ENCODE peak calls at places on chromosomes 6 and 20, in ten cellular contexts. One of them, this sample, is unnamed.

GRCh38 chr6:137690721-137691120 is 176.3 kb upstream of the TNFAIP3 start:
- DNase-seq in right lobe of liver: no peak
- DNase-seq in non-pigmented ciliary epithelial cell: no peak
- DNase-seq in stimulated activated CD4-positive, alpha-beta T cell treated with anti-CD3 and anti-CD28 coated beads, Interleukin-2, amount 100 ng/mL, for 48 hours: no peak
- DNase-seq in Right ventricle myocardium superior: no peak
- DNase-seq in fibroblast of pulmonary artery: no peak
- DNase-seq in stimulated activated CD8-positive, alpha-beta memory T cell treated with anti-CD3 and anti-CD28 coated beads, Interleukin-15, amount 100 ng/mL, for 4 hours: no peak
- DNase-seq in HFF-Myc: no peak
- DNase-seq in globus pallidus: no peak
- DNase-seq in substantia nigra: no peak
- DNase-seq in this sample: no peak

GRCh38 chr6:143555582-143555981 is 44.1 kb upstream of the FUCA2 start:
- DNase-seq in stimulated activated CD4-positive, alpha-beta T cell treated with anti-CD3 and anti-CD28 coated beads, Interleukin-2, amount 100 ng/mL, for 48 hours: no peak
- DNase-seq in stimulated activated CD8-positive, alpha-beta memory T cell treated with anti-CD3 and anti-CD28 coated beads, Interleukin-15, amount 100 ng/mL, for 4 hours: no peak
- DNase-seq in HFF-Myc: no peak
- DNase-seq in globus pallidus: no peak
- DNase-seq in substantia nigra: no peak
- DNase-seq in non-pigmented ciliary epithelial cell: no peak
- DNase-seq in right lobe of liver: no peak
- DNase-seq in Right ventricle myocardium superior: no peak
- DNase-seq in fibroblast of pulmonary artery: no peak
- DNase-seq in this sample: no peak

GRCh38 chr6:116268589-116269293 is 11.0 kb downstream of the TSPYL1 start:
- DNase-seq in fibroblast of pulmonary artery: peak
- DNase-seq in stimulated activated CD8-positive, alpha-beta memory T cell treated with anti-CD3 and anti-CD28 coated beads, Interleukin-15, amount 100 ng/mL, for 4 hours: no peak
- DNase-seq in non-pigmented ciliary epithelial cell: peak
- DNase-seq in right lobe of liver: no peak
- DNase-seq in globus pallidus: peak
- DNase-seq in Right ventricle myocardium superior: no peak
- DNase-seq in substantia nigra: no peak
- DNase-seq in HFF-Myc: peak
- DNase-seq in stimulated activated CD4-positive, alpha-beta T cell treated with anti-CD3 and anti-CD28 coated beads, Interleukin-2, amount 100 ng/mL, for 48 hours: no peak
- DNase-seq in this sample: peak

GRCh38 chr6:166972101-166972500 is 15.8 kb upstream of the RNASET2 start:
- DNase-seq in HFF-Myc: no peak
- DNase-seq in globus pallidus: no peak
- DNase-seq in right lobe of liver: no peak
- DNase-seq in substantia nigra: no peak
- DNase-seq in non-pigmented ciliary epithelial cell: no peak
- DNase-seq in Right ventricle myocardium superior: no peak
- DNase-seq in stimulated activated CD4-positive, alpha-beta T cell treated with anti-CD3 and anti-CD28 coated beads, Interleukin-2, amount 100 ng/mL, for 48 hours: no peak
- DNase-seq in fibroblast of pulmonary artery: no peak
- DNase-seq in stimulated activated CD8-positive, alpha-beta memory T cell treated with anti-CD3 and anti-CD28 coated beads, Interleukin-15, amount 100 ng/mL, for 4 hours: no peak
- DNase-seq in this sample: no peak

GRCh38 chr6:138956244-138956924 is 31.7 kb downstream of the REPS1 start:
- DNase-seq in stimulated activated CD8-positive, alpha-beta memory T cell treated with anti-CD3 and anti-CD28 coated beads, Interleukin-15, amount 100 ng/mL, for 4 hours: no peak
- DNase-seq in fibroblast of pulmonary artery: no peak
- DNase-seq in non-pigmented ciliary epithelial cell: no peak
- DNase-seq in globus pallidus: no peak
- DNase-seq in right lobe of liver: no peak
- DNase-seq in Right ventricle myocardium superior: no peak
- DNase-seq in stimulated activated CD4-positive, alpha-beta T cell treated with anti-CD3 and anti-CD28 coated beads, Interleukin-2, amount 100 ng/mL, for 48 hours: no peak
- DNase-seq in substantia nigra: no peak
- DNase-seq in HFF-Myc: no peak
- DNase-seq in this sample: no peak

GRCh38 chr20:42138711-42139110 is 520.5 kb upstream of the CHD6 start:
- DNase-seq in stimulated activated CD8-positive, alpha-beta memory T cell treated with anti-CD3 and anti-CD28 coated beads, Interleukin-15, amount 100 ng/mL, for 4 hours: no peak
- DNase-seq in Right ventricle myocardium superior: no peak
- DNase-seq in fibroblast of pulmonary artery: no peak
- DNase-seq in right lobe of liver: no peak
- DNase-seq in substantia nigra: no peak
- DNase-seq in HFF-Myc: no peak
- DNase-seq in globus pallidus: peak
- DNase-seq in stimulated activated CD4-positive, alpha-beta T cell treated with anti-CD3 and anti-CD28 coated beads, Interleukin-2, amount 100 ng/mL, for 48 hours: no peak
- DNase-seq in non-pigmented ciliary epithelial cell: no peak
- DNase-seq in this sample: no peak

GRCh38 chr20:63151554-63152321 is 64.2 kb downstream of the YTHDF1 start:
- DNase-seq in right lobe of liver: no peak
- DNase-seq in fibroblast of pulmonary artery: no peak
- DNase-seq in stimulated activated CD8-positive, alpha-beta memory T cell treated with anti-CD3 and anti-CD28 coated beads, Interleukin-15, amount 100 ng/mL, for 4 hours: no peak
- DNase-seq in non-pigmented ciliary epithelial cell: no peak
- DNase-seq in HFF-Myc: no peak
- DNase-seq in Right ventricle myocardium superior: peak
- DNase-seq in substantia nigra: no peak
- DNase-seq in globus pallidus: no peak
- DNase-seq in stimulated activated CD4-positive, alpha-beta T cell treated with anti-CD3 and anti-CD28 coated beads, Interleukin-2, amount 100 ng/mL, for 48 hours: no peak
- DNase-seq in this sample: peak

GRCh38 chr6:128357391-128358110 is 162.8 kb downstream of the PTPRK start:
- DNase-seq in substantia nigra: no peak
- DNase-seq in HFF-Myc: no peak
- DNase-seq in non-pigmented ciliary epithelial cell: no peak
- DNase-seq in right lobe of liver: no peak
- DNase-seq in stimulated activated CD8-positive, alpha-beta memory T cell treated with anti-CD3 and anti-CD28 coated beads, Interleukin-15, amount 100 ng/mL, for 4 hours: no peak
- DNase-seq in stimulated activated CD4-positive, alpha-beta T cell treated with anti-CD3 and anti-CD28 coated beads, Interleukin-2, amount 100 ng/mL, for 48 hours: no peak
- DNase-seq in globus pallidus: no peak
- DNase-seq in Right ventricle myocardium superior: no peak
- DNase-seq in fibroblast of pulmonary artery: no peak
- DNase-seq in this sample: no peak

GRCh38 chr20:20743511-20744169 is 31.2 kb upstream of the RALGAPA2 start:
- DNase-seq in Right ventricle myocardium superior: peak
- DNase-seq in globus pallidus: peak
- DNase-seq in non-pigmented ciliary epithelial cell: no peak
- DNase-seq in stimulated activated CD8-positive, alpha-beta memory T cell treated with anti-CD3 and anti-CD28 coated beads, Interleukin-15, amount 100 ng/mL, for 4 hours: no peak
- DNase-seq in stimulated activated CD4-positive, alpha-beta T cell treated with anti-CD3 and anti-CD28 coated beads, Interleukin-2, amount 100 ng/mL, for 48 hours: no peak
- DNase-seq in right lobe of liver: peak
- DNase-seq in HFF-Myc: no peak
- DNase-seq in substantia nigra: peak
- DNase-seq in fibroblast of pulmonary artery: peak
- DNase-seq in this sample: no peak

GRCh38 chr6:8392569-8392968 is 42.8 kb downstream of the SLC35B3 start:
- DNase-seq in non-pigmented ciliary epithelial cell: no peak
- DNase-seq in right lobe of liver: no peak
- DNase-seq in globus pallidus: no peak
- DNase-seq in stimulated activated CD4-positive, alpha-beta T cell treated with anti-CD3 and anti-CD28 coated beads, Interleukin-2, amount 100 ng/mL, for 48 hours: no peak
- DNase-seq in stimulated activated CD8-positive, alpha-beta memory T cell treated with anti-CD3 and anti-CD28 coated beads, Interleukin-15, amount 100 ng/mL, for 4 hours: no peak
- DNase-seq in fibroblast of pulmonary artery: no peak
- DNase-seq in HFF-Myc: no peak
- DNase-seq in substantia nigra: no peak
- DNase-seq in Right ventricle myocardium superior: no peak
- DNase-seq in this sample: peak

GRCh38 chr6:114467931-114468330 is 125.1 kb upstream of the HS3ST5 start:
- DNase-seq in fibroblast of pulmonary artery: peak
- DNase-seq in stimulated activated CD4-positive, alpha-beta T cell treated with anti-CD3 and anti-CD28 coated beads, Interleukin-2, amount 100 ng/mL, for 48 hours: no peak
- DNase-seq in globus pallidus: no peak
- DNase-seq in right lobe of liver: no peak
- DNase-seq in stimulated activated CD8-positive, alpha-beta memory T cell treated with anti-CD3 and anti-CD28 coated beads, Interleukin-15, amount 100 ng/mL, for 4 hours: no peak
- DNase-seq in Right ventricle myocardium superior: no peak
- DNase-seq in substantia nigra: no peak
- DNase-seq in non-pigmented ciliary epithelial cell: no peak
- DNase-seq in HFF-Myc: no peak
- DNase-seq in this sample: no peak

GRCh38 chr20:8362457-8362856 is 230.4 kb downstream of the PLCB1 start:
- DNase-seq in HFF-Myc: no peak
- DNase-seq in non-pigmented ciliary epithelial cell: no peak
- DNase-seq in fibroblast of pulmonary artery: no peak
- DNase-seq in stimulated activated CD4-positive, alpha-beta T cell treated with anti-CD3 and anti-CD28 coated beads, Interleukin-2, amount 100 ng/mL, for 48 hours: no peak
- DNase-seq in right lobe of liver: no peak
- DNase-seq in stimulated activated CD8-positive, alpha-beta memory T cell treated with anti-CD3 and anti-CD28 coated beads, Interleukin-15, amount 100 ng/mL, for 4 hours: no peak
- DNase-seq in globus pallidus: no peak
- DNase-seq in Right ventricle myocardium superior: no peak
- DNase-seq in substantia nigra: no peak
- DNase-seq in this sample: no peak

GRCh38 chr6:26660096-26660425 is 515 bp upstream of the ZNF322 start:
- DNase-seq in stimulated activated CD4-positive, alpha-beta T cell treated with anti-CD3 and anti-CD28 coated beads, Interleukin-2, amount 100 ng/mL, for 48 hours: no peak
- DNase-seq in substantia nigra: no peak
- DNase-seq in fibroblast of pulmonary artery: peak
- DNase-seq in stimulated activated CD8-positive, alpha-beta memory T cell treated with anti-CD3 and anti-CD28 coated beads, Interleukin-15, amount 100 ng/mL, for 4 hours: no peak
- DNase-seq in Right ventricle myocardium superior: no peak
- DNase-seq in HFF-Myc: no peak
- DNase-seq in non-pigmented ciliary epithelial cell: peak
- DNase-seq in globus pallidus: no peak
- DNase-seq in right lobe of liver: no peak
- DNase-seq in this sample: no peak

GRCh38 chr6:41214559-41215238 is 13.4 kb upstream of the TREML4 start:
- DNase-seq in non-pigmented ciliary epithelial cell: no peak
- DNase-seq in substantia nigra: no peak
- DNase-seq in right lobe of liver: no peak
- DNase-seq in globus pallidus: no peak
- DNase-seq in Right ventricle myocardium superior: no peak
- DNase-seq in stimulated activated CD8-positive, alpha-beta memory T cell treated with anti-CD3 and anti-CD28 coated beads, Interleukin-15, amount 100 ng/mL, for 4 hours: no peak
- DNase-seq in stimulated activated CD4-positive, alpha-beta T cell treated with anti-CD3 and anti-CD28 coated beads, Interleukin-2, amount 100 ng/mL, for 48 hours: no peak
- DNase-seq in HFF-Myc: no peak
- DNase-seq in fibroblast of pulmonary artery: no peak
- DNase-seq in this sample: no peak

GRCh38 chr6:167791780-167792478 is 34.8 kb upstream of the AFDN start:
- DNase-seq in stimulated activated CD8-positive, alpha-beta memory T cell treated with anti-CD3 and anti-CD28 coated beads, Interleukin-15, amount 100 ng/mL, for 4 hours: no peak
- DNase-seq in HFF-Myc: no peak
- DNase-seq in right lobe of liver: peak
- DNase-seq in fibroblast of pulmonary artery: no peak
- DNase-seq in stimulated activated CD4-positive, alpha-beta T cell treated with anti-CD3 and anti-CD28 coated beads, Interleukin-2, amount 100 ng/mL, for 48 hours: no peak
- DNase-seq in non-pigmented ciliary epithelial cell: no peak
- DNase-seq in substantia nigra: no peak
- DNase-seq in Right ventricle myocardium superior: no peak
- DNase-seq in globus pallidus: no peak
- DNase-seq in this sample: no peak

GRCh38 chr20:18019068-18019467 is 38.6 kb downstream of the OVOL2 start:
- DNase-seq in stimulated activated CD4-positive, alpha-beta T cell treated with anti-CD3 and anti-CD28 coated beads, Interleukin-2, amount 100 ng/mL, for 48 hours: no peak
- DNase-seq in Right ventricle myocardium superior: no peak
- DNase-seq in non-pigmented ciliary epithelial cell: no peak
- DNase-seq in globus pallidus: no peak
- DNase-seq in HFF-Myc: no peak
- DNase-seq in stimulated activated CD8-positive, alpha-beta memory T cell treated with anti-CD3 and anti-CD28 coated beads, Interleukin-15, amount 100 ng/mL, for 4 hours: no peak
- DNase-seq in fibroblast of pulmonary artery: peak
- DNase-seq in substantia nigra: no peak
- DNase-seq in right lobe of liver: no peak
- DNase-seq in this sample: no peak